ENCODE peak calls at places on chromosomes 4 and X, in eight cellular contexts. S is A673; D is tibial nerve; X is GOT3; Y is CD4-positive, alpha-beta T cell; Z is stimulated activated CD4-positive, alpha-beta T cell treated with anti-CD3 and anti-CD28 coated beads, TNF-alpha, amount 100 ng/mL, for 4 hours; O is effector memory CD4-positive, alpha-beta T cell; F is AG04449. G is an unnamed sample.

GRCh38 chr4:47209833-47210232 is 178.5 kb downstream of the GABRB1 start:
- DNase-seq in S (no peak), D (no peak), X (no peak), Y (no peak), Z (no peak), O (no peak), F (peak; percentile 76), G (no peak)

GRCh38 chrX:18294893-18295292 is 59.6 kb downstream of the SCML2 start:
- DNase-seq in S (no peak), D (no peak), X (no peak), Y (no peak), Z (no peak), O (no peak), F (no peak), G (no peak)

GRCh38 chr4:39660045-39660444 is 21.4 kb upstream of the SMIM14 start:
- DNase-seq in S (no peak), D (no peak), X (no peak), Y (no peak), Z (no peak), O (no peak), F (no peak), G (no peak)

GRCh38 chr4:75916091-75916661 is 13.9 kb upstream of the PPEF2 start:
- DNase-seq in S (peak; percentile 38), D (no peak), X (no peak), Y (no peak), Z (no peak), O (no peak), F (peak; percentile 29), G (peak; percentile 42)

GRCh38 chr4:109977854-109978501 is 65.3 kb downstream of the EGF start:
- DNase-seq in S (peak; percentile 70), D (peak; percentile 21), X (no peak), Y (no peak), Z (no peak), O (no peak), F (no peak), G (peak; percentile 29)

GRCh38 chr4:38381788-38382187 is 282.2 kb upstream of the KLF3 start:
- DNase-seq in S (no peak), D (no peak), X (no peak), Y (no peak), Z (no peak), O (no peak), F (no peak), G (no peak)

GRCh38 chr4:13142191-13142590 is 341.9 kb downstream of the RAB28 start:
- DNase-seq in S (no peak), D (no peak), X (no peak), Y (no peak), Z (no peak), O (no peak), F (no peak), G (peak; percentile 50)

GRCh38 chrX:70481424-70481823 is 36.8 kb downstream of the DLG3 start:
- DNase-seq in S (no peak), D (no peak), X (no peak), Y (no peak), Z (no peak), O (no peak), F (no peak), G (peak; percentile 34)

GRCh38 chr4:1417522-1418390 is 11.5 kb upstream of the NKX1-1 start:
- DNase-seq in S (no peak), D (no peak), X (no peak), Y (no peak), Z (no peak), O (no peak), F (no peak), G (no peak)

GRCh38 chrX:69522052-69522451 is 17.9 kb downstream of the NALF2 start:
- DNase-seq in S (no peak), D (no peak), X (no peak), Y (no peak), Z (no peak), O (no peak), F (no peak), G (no peak)

GRCh38 chr4:3107271-3108185 is 33.0 kb downstream of the HTT start:
- DNase-seq in S (peak; percentile 36), D (peak; percentile 48), X (no peak), Y (no peak), Z (no peak), O (no peak), F (no peak), G (no peak)

GRCh38 chrX:153903991-153904957 is at the start of gene AVPR2:
- DNase-seq in S (no peak), D (no peak), X (no peak), Y (no peak), Z (no peak), O (no peak), F (no peak), G (no peak)

GRCh38 chr4:170097681-170098080 is 7.9 kb upstream of the AADAT start:
- DNase-seq in S (no peak), D (no peak), X (no peak), Y (no peak), Z (no peak), O (no peak), F (no peak), G (no peak)